ENCODE peak calls at places on chromosome 12, in four cellular contexts. Y is pulmonary artery endothelial cell, L is psoas muscle, W is astrocyte. I is an unnamed sample.

GRCh38 chr12:119354187-119354586 is 19.7 kb downstream of the CCDC60 start:
- DNase-seq in Y (no peak), L (no peak), W (no peak), I (peak)

GRCh38 chr12:13573698-13574321 is 377.3 kb downstream of the EMP1 start:
- DNase-seq in Y (no peak), L (no peak), W (peak), I (no peak)

GRCh38 chr12:88579572-88579940 is 715 bp downstream of the KITLG start:
- DNase-seq in Y (no peak), L (peak), W (no peak), I (no peak)

GRCh38 chr12:46557539-46558373 is 185.2 kb upstream of the SLC38A2 start:
- DNase-seq in Y (no peak), L (no peak), W (no peak), I (no peak)

GRCh38 chr12:93130371-93131049 is 201.4 kb upstream of the EEA1 start:
- DNase-seq in Y (no peak), L (no peak), W (no peak), I (peak)

GRCh38 chr12:113240395-113240794 is 19.1 kb downstream of the TPCN1 start:
- DNase-seq in Y (no peak), L (no peak), W (no peak), I (no peak)

GRCh38 chr12:64946132-64946829 is 121.8 kb downstream of the TBC1D30 start:
- DNase-seq in Y (peak), L (no peak), W (peak), I (no peak)

GRCh38 chr12:50242751-50243191 is 40.5 kb downstream of the LIMA1 start:
- DNase-seq in Y (no peak), L (no peak), W (peak), I (no peak)

GRCh38 chr12:59004466-59004865 is 84.2 kb upstream of the LRIG3 start:
- DNase-seq in Y (no peak), L (no peak), W (no peak), I (no peak)

GRCh38 chr12:14272954-14273910 is 92.2 kb upstream of the ATF7IP start:
- DNase-seq in Y (no peak), L (no peak), W (no peak), I (peak)

GRCh38 chr12:66149702-66150398 is 19.3 kb upstream of the LLPH start:
- DNase-seq in Y (no peak), L (no peak), W (no peak), I (no peak)

GRCh38 chr12:125220404-125221273 is 155.4 kb downstream of the AACS start:
- DNase-seq in Y (no peak), L (no peak), W (no peak), I (peak)

GRCh38 chr12:121784460-121784859 is 9.0 kb downstream of the RHOF start:
- DNase-seq in Y (no peak), L (no peak), W (peak), I (no peak)